ENCODE peak calls at places on chromosome 9, in five cellular contexts. O, Z, N, R and T are unnamed samples.

GRCh38 chr9:693460-694390 is 147.8 kb upstream of the DMRT1 start:
- DNase-seq in Z (no peak), O (no peak), R (no peak), N (no peak), T (no peak)

GRCh38 chr9:94867281-94867841 is 140.9 kb downstream of the AOPEP start:
- DNase-seq in O (no peak), Z (no peak), R (no peak), N (no peak), T (no peak)

GRCh38 chr9:19161257-19162025 is 34.1 kb upstream of the PLIN2 start:
- DNase-seq in R (peak; percentile 94), N (no peak), Z (peak; percentile 55), O (no peak), T (no peak)

GRCh38 chr9:107215381-107215780 is 67.7 kb upstream of the RAD23B start:
- DNase-seq in Z (no peak), N (no peak), R (no peak), O (no peak), T (no peak)

GRCh38 chr9:87267701-87268100 is 230.0 kb upstream of the DAPK1 start:
- DNase-seq in Z (no peak), R (no peak), N (peak; percentile 82), O (no peak), T (no peak)

GRCh38 chr9:93182572-93182971 is 1.4 kb upstream of the WNK2 start:
- DNase-seq in Z (no peak), O (no peak), R (no peak), N (no peak), T (no peak)

GRCh38 chr9:37036237-37037136 is 2.4 kb upstream of the PAX5 start:
- DNase-seq in R (no peak), O (no peak), N (peak; percentile 82), Z (peak; percentile 61), T (no peak)

GRCh38 chr9:122218070-122218884 is 10.5 kb downstream of the LHX6 start:
- DNase-seq in N (no peak), R (no peak), O (no peak), Z (no peak), T (no peak)

GRCh38 chr9:84659273-84659672 is 10.3 kb upstream of the NTRK2 start:
- DNase-seq in R (no peak), Z (no peak), N (no peak), O (no peak), T (no peak)

GRCh38 chr9:133126697-133127339 is 5.8 kb upstream of the RALGDS start:
- DNase-seq in O (no peak), R (no peak), Z (no peak), N (no peak), T (no peak)

GRCh38 chr9:99021512-99021911 is 77.8 kb downstream of the COL15A1 start:
- DNase-seq in Z (no peak), R (no peak), O (no peak), N (no peak), T (no peak)

GRCh38 chr9:19994296-19994695 is 205.5 kb upstream of the SLC24A2 start:
- DNase-seq in O (no peak), R (no peak), N (no peak), Z (no peak), T (no peak)

GRCh38 chr9:13140843-13141592 is 138.5 kb downstream of the MPDZ start:
- DNase-seq in Z (no peak), O (no peak), N (no peak), R (no peak), T (no peak)

GRCh38 chr9:113895526-113895925 is 19.4 kb downstream of the ZNF618 start:
- DNase-seq in Z (no peak), O (no peak), R (no peak), N (no peak), T (no peak)

GRCh38 chr9:16461231-16461840 is 409.1 kb downstream of the BNC2 start:
- DNase-seq in R (no peak), O (no peak), Z (no peak), N (no peak), T (no peak)

GRCh38 chr9:134575817-134576176 is 65.8 kb upstream of the COL5A1 start:
- DNase-seq in N (no peak), R (no peak), O (no peak), Z (no peak), T (no peak)

GRCh38 chr9:38182321-38182720 is 113.3 kb upstream of the SHB start:
- DNase-seq in R (no peak), O (no peak), N (no peak), Z (no peak), T (no peak)

GRCh38 chr9:76027426-76027825 is 137.0 kb downstream of the PCSK5 start:
- DNase-seq in O (no peak), R (no peak), Z (no peak), N (no peak), T (no peak)

GRCh38 chr9:89113851-89114250 is 64.8 kb downstream of the SHC3 start:
- DNase-seq in N (no peak), Z (no peak), R (no peak), O (no peak), T (no peak)

GRCh38 chr9:85666086-85666485 is 75.7 kb downstream of the AGTPBP1 start:
- DNase-seq in N (no peak), Z (no peak), R (no peak), O (no peak), T (no peak)

GRCh38 chr9:101893661-101894646 is 155.5 kb upstream of the GRIN3A start:
- DNase-seq in R (no peak), O (no peak), Z (no peak), N (no peak), T (no peak)

GRCh38 chr9:130165579-130165978 is 6.6 kb upstream of the NCS1 start:
- DNase-seq in R (no peak), Z (no peak), N (no peak), O (no peak), T (no peak)

GRCh38 chr9:134848504-134848903 is 32.1 kb upstream of the FCN2 start:
- DNase-seq in R (no peak), N (no peak), O (no peak), Z (no peak), T (no peak)

GRCh38 chr9:35688558-35689350 is 971 bp downstream of the TPM2 start:
- DNase-seq in N (peak; percentile 73), O (no peak), R (no peak), Z (no peak), T (no peak)

GRCh38 chr9:76414656-76415055 is 20.4 kb upstream of the RFK start:
- DNase-seq in O (no peak), N (no peak), Z (no peak), R (no peak), T (no peak)

GRCh38 chr9:107486674-107487520 is 2.7 kb downstream of the KLF4 start:
- DNase-seq in Z (no peak), N (no peak), O (no peak), R (no peak), T (no peak)

GRCh38 chr9:114037961-114038723 is 40.0 kb downstream of the AMBP start:
- DNase-seq in Z (no peak), O (no peak), N (peak; percentile 63), R (no peak), T (no peak)

GRCh38 chr9:123928471-123929176 is 1.3 kb downstream of the DENND1A start:
- DNase-seq in Z (peak; percentile 38), N (no peak), R (no peak), O (no peak), T (no peak)

GRCh38 chr9:92506184-92506857 is 24.0 kb upstream of the ASPN start:
- DNase-seq in N (no peak), O (no peak), R (no peak), Z (no peak), T (no peak)

GRCh38 chr9:133545494-133546286 is 11.2 kb downstream of the ADAMTSL2 start:
- DNase-seq in O (no peak), N (no peak), R (no peak), Z (no peak), T (no peak)

GRCh38 chr9:109721021-109721420 is 59.0 kb upstream of the PALM2AKAP2 start:
- DNase-seq in O (no peak), R (no peak), Z (no peak), N (no peak), T (no peak)

GRCh38 chr9:19405771-19406170 is 3.0 kb upstream of the ACER2 start:
- DNase-seq in Z (no peak), N (no peak), R (no peak), O (no peak), T (no peak)

GRCh38 chr9:71740199-71740598 is 28.1 kb downstream of the CEMIP2 start:
- DNase-seq in R (no peak), O (no peak), Z (no peak), N (no peak), T (no peak)

GRCh38 chr9:8899541-8899940 is 1100.0 kb upstream of the DMAC1 start:
- DNase-seq in Z (no peak), N (no peak), O (no peak), R (no peak), T (no peak)

GRCh38 chr9:89505795-89506385 is 8.0 kb upstream of the SEMA4D start:
- DNase-seq in O (no peak), Z (no peak), R (no peak), N (no peak), T (no peak)

GRCh38 chr9:107707419-107707837 is 217.9 kb upstream of the KLF4 start:
- DNase-seq in O (no peak), Z (no peak), N (no peak), R (no peak), T (no peak)

GRCh38 chr9:119289740-119290139 is 79.5 kb downstream of the BRINP1 start:
- DNase-seq in R (no peak), Z (peak; percentile 21), N (no peak), O (no peak), T (no peak)